ENCODE peak calls at places on chromosomes 6 and 20, in five cellular contexts. One of them, this sample, is unnamed.

GRCh38 chr6:153210083-153210482 is 79.0 kb upstream of the RGS17 start:
- DNase-seq in mucosa of gallbladder: no peak
- DNase-seq in activated CD8-positive, alpha-beta memory T cell treated with anti-CD3 and anti-CD28 coated beads, Interleukin-2, amount 10 ng/mL, durations not matched to agents 7 days and 5 days: no peak
- DNase-seq in GM04503: no peak
- DNase-seq in SK-N-DZ: no peak
- DNase-seq in this sample: no peak

GRCh38 chr20:8144282-8145245 is 12.5 kb downstream of the PLCB1 start:
- DNase-seq in mucosa of gallbladder: no peak
- DNase-seq in activated CD8-positive, alpha-beta memory T cell treated with anti-CD3 and anti-CD28 coated beads, Interleukin-2, amount 10 ng/mL, durations not matched to agents 7 days and 5 days: no peak
- DNase-seq in GM04503: peak; percentile 82
- DNase-seq in SK-N-DZ: no peak
- DNase-seq in this sample: no peak

GRCh38 chr6:160102956-160103824 is 18.4 kb upstream of the SLC22A1 start:
- DNase-seq in mucosa of gallbladder: no peak
- DNase-seq in activated CD8-positive, alpha-beta memory T cell treated with anti-CD3 and anti-CD28 coated beads, Interleukin-2, amount 10 ng/mL, durations not matched to agents 7 days and 5 days: peak; percentile 46
- DNase-seq in GM04503: no peak
- DNase-seq in SK-N-DZ: peak; percentile 10
- DNase-seq in this sample: peak; percentile 42

GRCh38 chr6:162343196-162343901 is 384.2 kb downstream of the PRKN start:
- DNase-seq in mucosa of gallbladder: no peak
- DNase-seq in activated CD8-positive, alpha-beta memory T cell treated with anti-CD3 and anti-CD28 coated beads, Interleukin-2, amount 10 ng/mL, durations not matched to agents 7 days and 5 days: no peak
- DNase-seq in GM04503: no peak
- DNase-seq in SK-N-DZ: no peak
- DNase-seq in this sample: peak; percentile 6

GRCh38 chr6:134105903-134106302 is 53.5 kb upstream of the SLC2A12 start:
- DNase-seq in mucosa of gallbladder: no peak
- DNase-seq in activated CD8-positive, alpha-beta memory T cell treated with anti-CD3 and anti-CD28 coated beads, Interleukin-2, amount 10 ng/mL, durations not matched to agents 7 days and 5 days: no peak
- DNase-seq in GM04503: no peak
- DNase-seq in SK-N-DZ: no peak
- DNase-seq in this sample: peak; percentile 12

GRCh38 chr20:20005381-20005780 is 11.8 kb upstream of the NAA20 start:
- DNase-seq in mucosa of gallbladder: no peak
- DNase-seq in activated CD8-positive, alpha-beta memory T cell treated with anti-CD3 and anti-CD28 coated beads, Interleukin-2, amount 10 ng/mL, durations not matched to agents 7 days and 5 days: no peak
- DNase-seq in GM04503: no peak
- DNase-seq in SK-N-DZ: no peak
- DNase-seq in this sample: no peak

GRCh38 chr20:32585011-32585518 is at the start of gene NOL4L:
- DNase-seq in mucosa of gallbladder: peak; percentile 22
- DNase-seq in activated CD8-positive, alpha-beta memory T cell treated with anti-CD3 and anti-CD28 coated beads, Interleukin-2, amount 10 ng/mL, durations not matched to agents 7 days and 5 days: no peak
- DNase-seq in GM04503: no peak
- DNase-seq in SK-N-DZ: peak; percentile 45
- DNase-seq in this sample: peak; percentile 79

GRCh38 chr6:157514659-157515496 is 133.9 kb downstream of the ZDHHC14 start:
- DNase-seq in mucosa of gallbladder: peak; percentile 50
- DNase-seq in activated CD8-positive, alpha-beta memory T cell treated with anti-CD3 and anti-CD28 coated beads, Interleukin-2, amount 10 ng/mL, durations not matched to agents 7 days and 5 days: peak; percentile 46
- DNase-seq in GM04503: peak; percentile 49
- DNase-seq in SK-N-DZ: no peak
- DNase-seq in this sample: peak; percentile 78

GRCh38 chr20:6882911-6883310 is 115.4 kb downstream of the BMP2 start:
- DNase-seq in mucosa of gallbladder: no peak
- DNase-seq in activated CD8-positive, alpha-beta memory T cell treated with anti-CD3 and anti-CD28 coated beads, Interleukin-2, amount 10 ng/mL, durations not matched to agents 7 days and 5 days: no peak
- DNase-seq in GM04503: peak; percentile 21
- DNase-seq in SK-N-DZ: no peak
- DNase-seq in this sample: no peak

GRCh38 chr6:25172819-25173218 is 106.4 kb upstream of the CARMIL1 start:
- DNase-seq in mucosa of gallbladder: no peak
- DNase-seq in activated CD8-positive, alpha-beta memory T cell treated with anti-CD3 and anti-CD28 coated beads, Interleukin-2, amount 10 ng/mL, durations not matched to agents 7 days and 5 days: no peak
- DNase-seq in GM04503: peak; percentile 95
- DNase-seq in SK-N-DZ: no peak
- DNase-seq in this sample: no peak

GRCh38 chr6:71299541-71300470 is 11.2 kb downstream of the OGFRL1 start:
- DNase-seq in mucosa of gallbladder: no peak
- DNase-seq in activated CD8-positive, alpha-beta memory T cell treated with anti-CD3 and anti-CD28 coated beads, Interleukin-2, amount 10 ng/mL, durations not matched to agents 7 days and 5 days: no peak
- DNase-seq in GM04503: no peak
- DNase-seq in SK-N-DZ: no peak
- DNase-seq in this sample: no peak

GRCh38 chr20:48727226-48727625 is 100.6 kb downstream of the PREX1 start:
- DNase-seq in mucosa of gallbladder: no peak
- DNase-seq in activated CD8-positive, alpha-beta memory T cell treated with anti-CD3 and anti-CD28 coated beads, Interleukin-2, amount 10 ng/mL, durations not matched to agents 7 days and 5 days: no peak
- DNase-seq in GM04503: no peak
- DNase-seq in SK-N-DZ: no peak
- DNase-seq in this sample: no peak

GRCh38 chr20:49866051-49866450 is 49.3 kb downstream of the SPATA2 start:
- DNase-seq in mucosa of gallbladder: no peak
- DNase-seq in activated CD8-positive, alpha-beta memory T cell treated with anti-CD3 and anti-CD28 coated beads, Interleukin-2, amount 10 ng/mL, durations not matched to agents 7 days and 5 days: no peak
- DNase-seq in GM04503: peak; percentile 94
- DNase-seq in SK-N-DZ: no peak
- DNase-seq in this sample: no peak

GRCh38 chr6:103874575-103874974 is 985.1 kb downstream of the HACE1 start:
- DNase-seq in mucosa of gallbladder: no peak
- DNase-seq in activated CD8-positive, alpha-beta memory T cell treated with anti-CD3 and anti-CD28 coated beads, Interleukin-2, amount 10 ng/mL, durations not matched to agents 7 days and 5 days: no peak
- DNase-seq in GM04503: no peak
- DNase-seq in SK-N-DZ: no peak
- DNase-seq in this sample: no peak

GRCh38 chr20:38256966-38257365 is 3.6 kb downstream of the KIAA1755 start:
- DNase-seq in mucosa of gallbladder: no peak
- DNase-seq in activated CD8-positive, alpha-beta memory T cell treated with anti-CD3 and anti-CD28 coated beads, Interleukin-2, amount 10 ng/mL, durations not matched to agents 7 days and 5 days: no peak
- DNase-seq in GM04503: no peak
- DNase-seq in SK-N-DZ: no peak
- DNase-seq in this sample: no peak

This sample was measured in DMS53.